ENCODE peak calls at places on chromosomes 4 and X, in five cellular contexts. V is mammary epithelial cell, Q is fibroblast of lung, F is astrocyte, L is MM.1S. C is an unnamed sample.
A peak's percentile ranks its signal among the peaks of the same experiment; 100 is the strongest.

GRCh38 chr4:168796362-168797106 is 213.5 kb downstream of the CBR4 start:
- DNase-seq in V (peak; percentile 75), Q (peak; percentile 95), F (peak; percentile 94), L (no peak), C (no peak)

GRCh38 chr4:27010334-27010940 is 149.8 kb downstream of the STIM2 start:
- DNase-seq in V (peak; percentile 32), Q (peak; percentile 62), F (peak; percentile 38), L (peak; percentile 54), C (peak; percentile 84)

GRCh38 chrX:63930140-63930539 is 145.1 kb upstream of the ARHGEF9 start:
- DNase-seq in V (peak; percentile 4), Q (no peak), F (no peak), L (no peak), C (no peak)

GRCh38 chr4:69764311-69764710 is 3.9 kb upstream of the SULT1B1 start:
- DNase-seq in V (no peak), Q (no peak), F (no peak), L (peak; percentile 59), C (peak; percentile 69)

GRCh38 chr4:40065010-40065409 is 8.4 kb downstream of the N4BP2 start:
- DNase-seq in V (no peak), Q (no peak), F (no peak), L (no peak), C (no peak)

GRCh38 chr4:138681000-138681604 is 334.5 kb upstream of the NOCT start:
- DNase-seq in V (peak; percentile 49), Q (peak; percentile 54), F (no peak), L (peak; percentile 77), C (peak; percentile 80)

GRCh38 chrX:9707306-9708015 is 58.2 kb downstream of the GPR143 start:
- DNase-seq in V (no peak), Q (no peak), F (no peak), L (no peak), C (no peak)

GRCh38 chr4:52912608-52913007 is 50.5 kb downstream of the RASL11B start:
- DNase-seq in V (no peak), Q (peak; percentile 44), F (peak; percentile 30), L (no peak), C (no peak)

GRCh38 chr4:151195801-151196200 is 81.2 kb upstream of the PRSS48 start:
- DNase-seq in V (peak; percentile 86), Q (peak; percentile 78), F (peak; percentile 74), L (no peak), C (no peak)

GRCh38 chr4:15779336-15779735 is 1.2 kb downstream of the CD38 start:
- DNase-seq in V (peak; percentile 62), Q (peak; percentile 59), F (peak; percentile 42), L (no peak), C (peak; percentile 69)

GRCh38 chrX:1417921-1418875 is 26.3 kb upstream of the SLC25A6 start:
- DNase-seq in V (no peak), Q (no peak), F (no peak), L (no peak), C (no peak)

GRCh38 chrX:150587585-150588503 is 19.4 kb downstream of the MTM1 start:
- DNase-seq in V (no peak), Q (peak; percentile 9), F (no peak), L (no peak), C (peak; percentile 39)

GRCh38 chr4:97720869-97721432 is 422.3 kb downstream of the STPG2 start:
- DNase-seq in V (peak; percentile 37), Q (peak; percentile 25), F (peak; percentile 23), L (peak; percentile 15), C (no peak)

GRCh38 chr4:140581078-140581477 is 12.3 kb upstream of the UCP1 start:
- DNase-seq in V (no peak), Q (no peak), F (no peak), L (no peak), C (no peak)

GRCh38 chrX:25072247-25072646 is 56.5 kb upstream of the ARX start:
- DNase-seq in V (no peak), Q (no peak), F (no peak), L (no peak), C (peak; percentile 78)

DNA sequence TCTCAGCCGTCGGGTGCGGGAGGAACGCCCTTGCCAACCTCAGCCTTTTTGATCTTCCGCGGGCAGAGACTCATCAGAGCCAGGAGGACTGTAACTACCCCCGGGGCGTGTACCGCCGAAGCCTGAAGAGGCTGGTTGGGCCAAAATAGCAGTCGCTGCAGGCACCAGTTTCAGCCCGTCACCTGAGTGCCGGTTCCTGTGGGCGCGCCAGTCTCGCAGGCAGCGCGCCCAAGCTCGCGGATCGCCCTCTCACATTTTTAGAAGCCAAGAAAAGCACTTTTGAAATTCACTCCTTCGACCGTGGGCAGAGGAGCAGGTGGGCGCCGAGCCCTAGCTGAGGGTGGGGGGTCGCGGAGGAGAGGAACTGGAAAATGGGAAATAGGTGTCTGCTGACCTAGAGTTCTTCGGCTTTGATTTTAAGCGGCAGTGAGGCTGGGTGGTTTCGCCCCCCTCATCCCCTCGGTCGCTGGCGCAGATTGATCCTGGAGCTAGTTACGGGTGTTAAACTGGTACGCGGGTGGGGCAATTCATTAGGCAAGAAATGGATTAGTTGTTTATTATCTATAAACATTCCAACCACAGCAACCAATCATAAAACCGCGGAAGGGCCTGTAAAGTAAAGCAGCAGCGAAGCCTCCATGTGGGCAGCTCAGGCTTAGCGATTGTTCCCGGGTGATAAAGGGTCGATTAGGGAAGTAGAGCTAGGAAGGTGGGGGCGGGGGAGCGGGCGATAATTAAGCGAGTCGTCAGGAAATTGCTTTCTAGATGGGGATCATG is 69.2 kb downstream of the FBXO8 start:
- DNase-seq in V (no peak), Q (no peak), F (no peak), L (no peak), C (no peak)
- TF ChIP-seq EZH2 in V (peak; percentile 67), Q (peak; percentile 8), F (peak; percentile 94), L (no peak), C (no peak)

GRCh38 chr4:6071959-6072720 is 53.9 kb upstream of the C4orf50 start:
- DNase-seq in V (no peak), Q (no peak), F (no peak), L (no peak), C (no peak)

GRCh38 chr4:6074723-6075122 is 56.5 kb upstream of the C4orf50 start:
- DNase-seq in V (no peak), Q (no peak), F (no peak), L (no peak), C (no peak)

GRCh38 chr4:6079965-6080364 is 61.7 kb upstream of the C4orf50 start:
- DNase-seq in V (no peak), Q (no peak), F (no peak), L (no peak), C (no peak)

GRCh38 chr4:6071191-6071958 is 53.1 kb upstream of the C4orf50 start:
- DNase-seq in V (no peak), Q (no peak), F (no peak), L (peak; percentile 66), C (no peak)

DNA sequence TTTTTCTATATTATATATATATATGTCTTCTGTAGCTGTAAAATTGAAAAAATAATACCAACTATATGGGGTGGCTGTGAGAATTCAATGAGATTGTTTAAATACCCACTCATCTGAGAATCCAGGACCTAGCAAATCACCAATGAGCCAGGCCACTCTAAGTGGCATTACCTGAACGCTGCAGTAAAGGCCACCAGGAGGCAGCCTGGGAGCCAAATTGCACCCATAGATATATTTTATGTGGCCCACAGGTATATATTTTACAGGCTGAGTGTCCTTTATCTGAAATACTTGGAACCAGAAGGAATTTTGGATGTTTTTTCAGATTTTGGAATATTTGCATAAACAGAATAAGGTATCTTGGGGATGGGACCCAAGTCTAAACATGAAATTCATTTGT is 58.2 kb upstream of the C4orf50 start:
- DNase-seq in V (no peak), Q (no peak), F (no peak), L (no peak), C (no peak)
- TF ChIP-seq CTCF in V (no peak), Q (no peak), F (no peak), L (peak; percentile 31), C (peak; percentile 41)

GRCh38 chr4:41746440-41747229 is 1.9 kb downstream of the PHOX2B start:
- DNase-seq in V (no peak), Q (no peak), F (no peak), L (no peak), C (no peak)
- TF ChIP-seq EZH2 in V (peak; percentile 82), Q (peak; percentile 59), F (peak; percentile 80), L (no peak), C (peak; percentile 66)

GRCh38 chr4:8428288-8429097 is 12.0 kb downstream of the ACOX3 start:
- DNase-seq in V (peak; percentile 85), Q (peak; percentile 76), F (peak; percentile 56), L (peak; percentile 89), C (peak; percentile 86)
- TF ChIP-seq CTCF in V (peak; percentile 37), Q (peak; percentile 41), F (peak; percentile 68), L (peak; percentile 46), C (peak; percentile 49)

GRCh38 chr4:155208258-155209054 is at the start of gene NPY2R:
- DNase-seq in V (no peak), Q (peak; percentile 3), F (no peak), L (no peak), C (peak; percentile 5)
- TF ChIP-seq EZH2 in V (no peak), Q (peak; percentile 2), F (no peak), L (no peak), C (no peak)

DNA sequence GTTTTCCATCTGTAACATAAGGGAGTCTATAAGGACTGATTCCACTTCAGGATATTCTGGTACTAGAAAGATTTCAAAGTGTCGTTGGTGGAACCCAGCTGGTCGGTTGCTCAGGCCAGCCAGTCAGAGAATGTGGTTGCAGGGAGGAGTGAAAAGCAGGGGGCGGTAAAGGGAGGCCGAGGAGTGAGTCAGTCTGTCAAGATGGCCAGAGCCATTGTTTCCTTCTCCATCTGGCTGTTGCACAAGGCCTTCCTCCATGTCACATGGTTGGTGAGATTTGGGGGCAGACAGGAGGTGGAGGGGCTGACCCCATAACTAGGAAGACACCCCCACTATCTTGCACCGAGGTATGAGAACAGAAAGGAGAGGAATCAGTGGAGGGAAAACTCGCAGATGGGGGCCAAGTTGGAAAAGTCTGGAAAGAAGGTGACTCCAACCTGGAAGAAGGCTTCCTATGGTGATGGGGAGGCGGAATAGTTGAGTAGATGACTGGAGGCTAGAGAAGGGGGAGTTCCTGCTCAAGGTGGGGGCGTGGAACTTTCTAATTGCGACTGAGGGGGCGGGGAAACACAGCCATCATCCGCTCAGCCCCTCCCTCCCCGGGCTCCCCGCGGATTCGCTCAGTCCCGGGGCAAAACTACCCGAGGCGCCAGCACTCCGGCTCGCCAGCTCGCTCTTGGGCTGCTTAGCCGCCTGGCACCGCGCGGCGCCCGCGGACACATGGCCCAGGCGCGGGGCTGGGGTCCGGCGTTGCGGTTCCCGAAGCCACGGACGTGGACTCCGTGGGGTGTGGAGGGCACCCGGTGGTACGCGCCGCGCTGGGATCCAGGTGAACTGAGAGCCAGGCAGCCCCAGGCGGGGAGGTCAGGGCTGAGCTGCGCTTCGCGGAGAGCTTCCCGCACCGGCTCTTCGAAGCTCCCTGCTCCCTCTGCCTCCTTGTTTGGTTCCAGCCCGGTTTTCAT is 38.5 kb downstream of the STARD8 start:
- DNase-seq in V (peak; percentile 10), Q (peak; percentile 63), F (peak; percentile 45), L (no peak), C (peak; percentile 38)
- TF ChIP-seq CTCF in V (no peak), Q (peak; percentile 3), F (no peak), L (no peak), C (no peak)

GRCh38 chrX:47380268-47380667 is 9.9 kb downstream of the ZNF157 start:
- DNase-seq in V (peak; percentile 45), Q (no peak), F (no peak), L (no peak), C (no peak)
- TF ChIP-seq EZH2 in V (no peak), Q (no peak), F (no peak), L (no peak), C (no peak)

GRCh38 chrX:122906726-122907125 is 277.4 kb upstream of the GRIA3 start:
- DNase-seq in V (no peak), Q (no peak), F (no peak), L (no peak), C (no peak)
- TF ChIP-seq CTCF in V (no peak), Q (no peak), F (no peak), L (no peak), C (no peak)